ENCODE peak calls at places on chromosomes 12 and 14, in four cellular contexts. P is HepG2, C is GM12878, F is H1. V is an unnamed sample.

GRCh38 chr12:75690556-75690955 is 179.1 kb upstream of the KRR1 start:
- DNase-seq in P (no peak), C (no peak), F (no peak), V (no peak)

GRCh38 chr12:57116580-57117281 is 5.6 kb upstream of the STAT6 start:
- DNase-seq in F (no peak), C (no peak), P (no peak), V (no peak)

GRCh38 chr14:24196071-24197061 is 1.1 kb upstream of the TM9SF1 start:
- DNase-seq in F (no peak), C (peak; percentile 36), P (peak; percentile 67), V (no peak)

GRCh38 chr12:124453419-124454351 is 113.7 kb downstream of the NCOR2 start:
- DNase-seq in P (no peak), C (peak; percentile 72), F (no peak), V (no peak)

GRCh38 chr12:50926415-50926814 is 25.9 kb upstream of the HIGD1C start:
- DNase-seq in C (no peak), P (no peak), F (no peak), V (no peak)

GRCh38 chr14:89207925-89208328 is 209.1 kb downstream of the FOXN3 start:
- DNase-seq in F (no peak), P (no peak), C (peak; percentile 17), V (no peak)

GRCh38 chr14:100778078-100778927 is 47.6 kb upstream of the MEG3 start:
- DNase-seq in F (no peak), C (no peak), P (no peak), V (no peak)

GRCh38 chr12:85971800-85972199 is 97.7 kb downstream of the NTS start:
- DNase-seq in F (no peak), P (no peak), C (no peak), V (no peak)

GRCh38 chr14:61451491-61451890 is 130.1 kb downstream of the PRKCH start:
- DNase-seq in P (no peak), C (no peak), F (no peak), V (no peak)

GRCh38 chr12:68297929-68298328 is 34.2 kb downstream of the MDM1 start:
- DNase-seq in C (no peak), P (no peak), F (no peak), V (no peak)

GRCh38 chr12:114335607-114336006 is 70.3 kb downstream of the TBX5 start:
- DNase-seq in C (no peak), P (no peak), F (no peak), V (no peak)

GRCh38 chr14:36424478-36425102 is 95.4 kb downstream of the NKX2-1 start:
- DNase-seq in F (no peak), P (no peak), C (no peak), V (no peak)

GRCh38 chr12:46404225-46404631 is 31.7 kb upstream of the SLC38A2 start:
- DNase-seq in C (no peak), F (no peak), P (no peak), V (no peak)

GRCh38 chr14:39683711-39684110 is 251.5 kb upstream of the FBXO33 start:
- DNase-seq in P (no peak), F (no peak), C (no peak), V (no peak)
- TF ChIP-seq SUZ12 in P (no peak), F (no peak), C (no peak), V (no peak)

DNA sequence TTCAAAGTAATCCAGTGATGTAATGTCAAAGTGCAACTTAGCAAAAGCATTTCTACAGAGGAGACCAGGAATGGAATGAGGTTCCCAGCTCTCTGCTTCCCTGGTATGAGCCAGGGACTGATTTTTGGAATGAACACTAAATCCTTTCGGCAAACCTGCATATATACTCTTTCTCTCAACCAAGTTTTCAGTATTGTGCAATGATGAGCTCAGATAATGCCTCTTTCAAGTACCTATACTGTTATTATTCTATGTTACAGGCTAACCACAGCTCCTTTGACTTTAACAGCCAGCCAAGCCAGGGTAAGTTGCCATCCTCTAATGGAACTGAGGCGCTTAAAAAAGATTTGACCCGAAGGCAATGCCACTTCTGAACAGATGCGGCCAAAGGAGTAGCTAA is 104.9 kb upstream of the FSCB start:
- DNase-seq in P (no peak), C (no peak), F (no peak), V (no peak)
- TF ChIP-seq YY1 in P (no peak), C (no peak), F (no peak), V (no peak)

GRCh38 chr14:104282332-104283196 is 144.2 kb downstream of the KIF26A start:
- DNase-seq in F (no peak), P (no peak), C (no peak), V (no peak)

GRCh38 chr14:104280085-104280901 is 141.9 kb downstream of the KIF26A start:
- DNase-seq in P (no peak), C (no peak), F (no peak), V (no peak)

GRCh38 chr14:104280902-104281767 is 142.7 kb downstream of the KIF26A start:
- DNase-seq in P (no peak), F (no peak), C (no peak), V (no peak)

GRCh38 chr14:104283197-104284106 is 145.1 kb downstream of the KIF26A start:
- DNase-seq in P (no peak), F (no peak), C (no peak), V (no peak)

GRCh38 chr14:104281768-104282301 is 143.4 kb downstream of the KIF26A start:
- DNase-seq in P (no peak), F (no peak), C (no peak), V (no peak)
- TF ChIP-seq ZNF274 in P (no peak), F (no peak), C (no peak), V (no peak)

GRCh38 chr12:100267603-100268281 is 765 bp downstream of the SCYL2 start:
- DNase-seq in F (no peak), P (peak; percentile 12), C (no peak), V (no peak)
- TF ChIP-seq SUZ12 in F (no peak), P (no peak), C (no peak), V (no peak)

GRCh38 chr12:1843641-1844005 is 23.3 kb downstream of the LRTM2 start:
- DNase-seq in F (no peak), P (no peak), C (no peak), V (no peak)
- TF ChIP-seq YY1 in F (no peak), P (no peak), C (no peak), V (no peak)